ENCODE peak calls at places on chromosomes 2 and 18, in four cellular contexts. O, D, R and B are unnamed samples.

GRCh38 chr2:212957624-212958023 is 193.8 kb downstream of the IKZF2 start:
- DNase-seq in O (no peak), D (no peak), R (no peak), B (no peak)

GRCh38 chr2:161112885-161113284 is 47.3 kb upstream of the TANK start:
- DNase-seq in O (no peak), D (no peak), R (no peak), B (no peak)

GRCh38 chr2:69767034-69767433 is 25.1 kb downstream of the ANXA4 start:
- DNase-seq in O (no peak), D (no peak), R (no peak), B (no peak)

GRCh38 chr2:28602136-28602660 is 106.3 kb downstream of the PLB1 start:
- DNase-seq in O (no peak), D (no peak), R (no peak), B (no peak)

GRCh38 chr2:240887631-240888030 is 8.3 kb downstream of the MAB21L4 start:
- DNase-seq in O (no peak), D (no peak), R (no peak), B (no peak)

GRCh38 chr2:98458207-98458606 is 13.5 kb downstream of the INPP4A start:
- DNase-seq in O (no peak), D (no peak), R (no peak), B (no peak)

GRCh38 chr2:21633531-21634310 is 510.0 kb downstream of the TDRD15 start:
- DNase-seq in O (no peak), D (no peak), R (no peak), B (no peak)

GRCh38 chr2:27860111-27860510 is 30.1 kb downstream of the RBKS start:
- DNase-seq in O (no peak), D (no peak), R (no peak), B (no peak)

GRCh38 chr2:241636983-241637232 is at the start of gene THAP4:
- DNase-seq in O (no peak), D (no peak), R (no peak), B (no peak)

DNA sequence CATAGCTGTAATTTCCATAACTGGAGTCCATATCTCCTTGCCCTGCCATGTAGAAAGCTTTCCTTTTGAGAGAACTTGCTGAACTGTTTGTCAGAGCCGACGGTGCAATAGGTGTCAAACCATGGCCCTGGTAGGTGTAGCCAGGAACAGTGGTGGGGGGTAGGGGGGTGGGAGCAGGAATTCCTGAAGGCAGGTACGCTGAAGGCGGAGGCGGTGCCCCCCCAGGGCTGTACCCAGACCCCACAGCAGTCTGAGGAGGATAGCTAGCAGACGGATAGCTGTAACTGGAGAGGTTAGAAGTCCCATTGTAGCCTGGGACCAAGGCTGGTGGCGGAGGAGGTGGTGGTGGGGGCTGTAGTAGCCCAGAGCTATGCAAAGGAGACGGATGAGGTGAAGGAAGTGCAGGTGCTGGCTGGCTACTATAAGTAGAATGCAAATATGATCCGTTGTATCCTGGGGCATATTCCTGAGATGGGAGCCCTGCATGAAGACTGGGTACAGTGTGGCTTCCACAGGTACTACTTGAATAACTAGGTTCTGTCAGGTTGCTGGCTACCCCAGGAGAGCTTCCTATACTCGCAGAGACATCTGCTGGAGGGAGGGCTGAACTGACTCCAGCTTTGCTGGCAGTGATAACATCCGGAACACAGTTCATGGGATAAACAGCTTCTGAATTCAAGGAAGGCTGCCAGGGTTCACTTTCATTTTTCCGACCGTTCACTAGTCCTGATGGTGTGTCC is 124.8 kb downstream of the FIGN start:
- DNase-seq in O (no peak), D (peak), R (peak), B (no peak)
- TF ChIP-seq SIN3A in O (no peak), D (no peak), R (no peak), B (no peak)

GRCh38 chr2:180289627-180290026 is 282.5 kb upstream of the CWC22 start:
- DNase-seq in O (no peak), D (peak), R (no peak), B (no peak)

GRCh38 chr2:180291552-180292421 is 284.7 kb upstream of the CWC22 start:
- DNase-seq in O (no peak), D (no peak), R (no peak), B (no peak)

GRCh38 chr2:180291060-180291459 is 284.0 kb upstream of the CWC22 start:
- DNase-seq in O (no peak), D (no peak), R (no peak), B (no peak)
- TF ChIP-seq CREB1 in O (no peak), D (no peak), R (no peak), B (no peak)

GRCh38 chr2:60958361-60958760 is 59.2 kb upstream of the PEX13 start:
- DNase-seq in O (no peak), D (no peak), R (no peak), B (no peak)

GRCh38 chr2:60959501-60959900 is 58.0 kb upstream of the PEX13 start:
- DNase-seq in O (no peak), D (no peak), R (no peak), B (no peak)

GRCh38 chr2:60957643-60958042 is 59.9 kb upstream of the PEX13 start:
- DNase-seq in O (no peak), D (no peak), R (no peak), B (no peak)

GRCh38 chr2:60957224-60957623 is 60.3 kb upstream of the PEX13 start:
- DNase-seq in O (no peak), D (no peak), R (no peak), B (no peak)

DNA sequence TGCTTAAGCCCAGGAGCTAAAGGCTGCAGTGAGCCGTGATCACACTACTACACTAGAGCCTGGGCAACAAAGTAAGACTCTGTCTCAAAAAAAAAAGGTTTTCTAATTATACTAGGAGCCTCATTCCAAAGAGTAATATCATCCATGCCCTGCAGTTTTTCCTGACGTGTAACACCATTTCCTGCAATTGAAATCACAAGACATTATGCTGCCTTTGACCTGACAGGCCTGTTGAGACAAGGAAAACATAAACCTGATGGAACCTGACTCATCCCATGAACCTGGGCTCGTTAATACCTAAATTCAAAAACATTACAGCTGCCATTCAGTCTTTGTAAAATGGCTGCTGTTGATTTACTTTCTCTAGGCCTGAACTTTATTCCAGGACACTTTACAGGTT is 58.7 kb upstream of the PEX13 start:
- DNase-seq in O (no peak), D (no peak), R (no peak), B (no peak)
- TF ChIP-seq SIN3A in O (no peak), D (no peak), R (no peak), B (no peak)

GRCh38 chr2:109494351-109494750 is 119.4 kb downstream of the SEPTIN10 start:
- DNase-seq in O (no peak), D (no peak), R (no peak), B (no peak)

GRCh38 chr2:109497447-109497846 is 116.3 kb downstream of the SEPTIN10 start:
- DNase-seq in O (no peak), D (no peak), R (no peak), B (no peak)

GRCh38 chr2:109493176-109493935 is 120.4 kb downstream of the SEPTIN10 start:
- DNase-seq in O (no peak), D (no peak), R (no peak), B (no peak)

GRCh38 chr2:109497911-109498870 is 115.6 kb downstream of the SEPTIN10 start:
- DNase-seq in O (no peak), D (no peak), R (no peak), B (no peak)

GRCh38 chr2:109494842-109495241 is 118.9 kb downstream of the SEPTIN10 start:
- DNase-seq in O (no peak), D (no peak), R (no peak), B (no peak)
- TF ChIP-seq CREB1 in O (no peak), D (no peak), R (no peak), B (no peak)

GRCh38 chr2:71581015-71581414 is 127.7 kb downstream of the DYSF start:
- DNase-seq in O (no peak), D (no peak), R (no peak), B (no peak)
- TF ChIP-seq SIN3A in O (no peak), D (no peak), R (no peak), B (no peak)

DNA sequence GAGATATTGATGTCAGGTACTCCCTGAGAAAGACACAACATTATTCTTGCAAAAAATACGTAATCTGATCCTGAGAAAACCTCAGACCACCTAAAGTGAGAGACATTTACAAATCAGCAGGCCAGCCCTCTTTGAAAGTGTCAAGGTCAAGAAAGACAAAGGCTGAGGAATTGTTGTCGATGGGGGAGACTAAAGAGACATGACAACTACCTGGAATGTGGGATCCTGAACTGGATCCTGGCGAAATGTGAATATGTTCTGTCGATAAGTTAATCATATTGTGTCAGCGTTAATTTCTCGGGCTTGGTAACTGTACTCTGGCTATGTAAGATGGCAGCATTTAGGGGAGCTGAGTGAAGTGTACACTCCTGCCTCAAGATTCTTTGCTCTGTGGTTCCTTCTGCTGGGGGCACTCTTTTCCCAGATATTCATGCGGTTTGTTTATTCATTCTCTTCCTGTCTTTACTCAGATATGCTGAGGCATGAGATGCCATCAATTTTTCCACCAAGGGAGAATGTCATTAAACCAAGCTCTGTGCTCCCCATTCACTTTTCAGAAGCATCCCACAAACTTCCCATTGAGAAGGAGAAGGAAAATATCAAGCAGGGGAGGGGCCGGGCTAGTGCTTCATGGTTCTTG is 154.9 kb downstream of the CAPN13 start:
- DNase-seq in O (no peak), D (no peak), R (peak), B (no peak)
- TF ChIP-seq CREB1 in O (no peak), D (no peak), R (no peak), B (no peak)

GRCh38 chr2:219997341-219997851 is 370.0 kb downstream of the SLC4A3 start:
- DNase-seq in O (no peak), D (no peak), R (peak), B (peak)
- TF ChIP-seq SIN3A in O (no peak), D (no peak), R (no peak), B (no peak)

GRCh38 chr2:236712304-236712703 is 142.7 kb downstream of the ACKR3 start:
- DNase-seq in O (no peak), D (no peak), R (no peak), B (no peak)
- TF ChIP-seq CREB1 in O (no peak), D (no peak), R (no peak), B (no peak)

DNA sequence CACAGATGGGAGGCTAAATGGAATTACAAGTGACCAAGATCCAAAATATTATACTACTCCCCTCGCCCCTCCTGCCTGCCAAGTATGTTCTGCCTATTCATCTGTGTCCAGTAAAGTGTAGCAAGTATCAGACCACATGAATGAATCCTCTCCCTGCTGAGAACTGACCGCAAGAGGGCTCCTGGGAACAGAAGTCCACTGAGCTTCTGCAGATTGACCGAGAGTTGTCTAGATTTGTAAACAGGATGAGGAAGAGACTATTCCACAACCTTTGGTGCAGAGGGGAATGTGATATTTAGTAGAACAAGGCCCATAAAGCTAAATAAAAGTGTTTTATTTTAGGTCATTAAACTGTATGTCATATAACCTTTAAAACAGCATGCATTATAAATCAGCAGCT is 376.9 kb downstream of the DCC start:
- DNase-seq in O (no peak), D (peak), R (no peak), B (no peak)
- TF ChIP-seq SIN3A in O (no peak), D (no peak), R (no peak), B (no peak)

GRCh38 chr18:48032876-48033769 is 102.7 kb upstream of the SMAD2 start:
- DNase-seq in O (no peak), D (no peak), R (no peak), B (no peak)
- TF ChIP-seq CREB1 in O (no peak), D (no peak), R (no peak), B (no peak)